ENCODE peak calls at places on chromosomes 2 and 18, in four cellular contexts. N, D, C and P are unnamed samples.

GRCh38 chr2:34096552-34097171 is 497.6 kb upstream of the FAM98A start:
- DNase-seq in N (peak), D (peak), C (peak), P (peak)

GRCh38 chr2:45755585-45756330 is 104.3 kb downstream of the PRKCE start:
- DNase-seq in N (no peak), D (no peak), C (no peak), P (no peak)

GRCh38 chr2:12300927-12301326 is 415.8 kb upstream of the TRIB2 start:
- DNase-seq in N (no peak), D (no peak), C (no peak), P (peak)

GRCh38 chr2:241205086-241205485 is 16.6 kb downstream of the ANO7 start:
- DNase-seq in N (no peak), D (no peak), C (no peak), P (no peak)

GRCh38 chr2:47534179-47534919 is 131.4 kb downstream of the MSH2 start:
- DNase-seq in N (no peak), D (peak), C (no peak), P (peak)

GRCh38 chr18:62863629-62864028 is 148.3 kb downstream of the PHLPP1 start:
- DNase-seq in N (no peak), D (peak), C (no peak), P (peak)

GRCh38 chr2:228548230-228548629 is 366.7 kb upstream of the SPHKAP start:
- DNase-seq in N (no peak), D (no peak), C (no peak), P (peak)

GRCh38 chr18:70555046-70555445 is 266.2 kb downstream of the SOCS6 start:
- DNase-seq in N (no peak), D (no peak), C (no peak), P (no peak)

GRCh38 chr18:48854780-48855179 is 96.0 kb downstream of the SMAD7 start:
- DNase-seq in N (no peak), D (no peak), C (no peak), P (no peak)

GRCh38 chr2:45331034-45331786 is 279.9 kb downstream of the SRBD1 start:
- DNase-seq in N (no peak), D (no peak), C (no peak), P (peak)

GRCh38 chr18:5238371-5238758 is 41.3 kb upstream of the AKAIN1 start:
- DNase-seq in N (peak), D (no peak), C (no peak), P (peak)

GRCh38 chr18:75074196-75075015 is 134.5 kb downstream of the PTGR3 start:
- DNase-seq in N (no peak), D (no peak), C (no peak), P (no peak)

GRCh38 chr2:183072177-183072576 is 6.4 kb upstream of the DUSP19 start:
- DNase-seq in N (no peak), D (no peak), C (no peak), P (no peak)

GRCh38 chr2:46825958-46826897 is 89.4 kb downstream of the MCFD2 start:
- DNase-seq in N (no peak), D (no peak), C (no peak), P (no peak)

GRCh38 chr2:27959496-27959895 is 69.0 kb downstream of the BABAM2 start:
- DNase-seq in N (no peak), D (peak), C (peak), P (peak)

GRCh38 chr2:8669157-8669852 is 12.6 kb upstream of the ID2 start:
- DNase-seq in N (no peak), D (no peak), C (no peak), P (no peak)

GRCh38 chr2:114724513-114724912 is 282.1 kb downstream of the DPP10 start:
- DNase-seq in N (no peak), D (no peak), C (no peak), P (no peak)

GRCh38 chr2:46779447-46779941 is 136.1 kb downstream of the MCFD2 start:
- DNase-seq in N (no peak), D (peak), C (no peak), P (peak)

GRCh38 chr2:47309472-47309951 is 93.4 kb upstream of the MSH2 start:
- DNase-seq in N (no peak), D (no peak), C (no peak), P (no peak)

GRCh38 chr2:74205113-74205512 is 6.7 kb downstream of the MTHFD2 start:
- DNase-seq in N (no peak), D (no peak), C (no peak), P (no peak)

GRCh38 chr18:48840491-48840877 is 110.3 kb downstream of the SMAD7 start:
- DNase-seq in N (no peak), D (no peak), C (no peak), P (no peak)

GRCh38 chr2:191612496-191612895 is 65.4 kb upstream of the NABP1 start:
- DNase-seq in N (no peak), D (peak), C (no peak), P (peak)

GRCh38 chr2:234136461-234136860 is 86.0 kb downstream of the SPP2 start:
- DNase-seq in N (peak), D (peak), C (no peak), P (peak)

GRCh38 chr2:30230479-30230854 is 867 bp upstream of the LBH start:
- DNase-seq in N (no peak), D (no peak), C (no peak), P (no peak)

GRCh38 chr2:146523218-146523617 is 1321.6 kb upstream of the ACVR2A start:
- DNase-seq in N (peak), D (no peak), C (peak), P (peak)

GRCh38 chr18:51275712-51276473 is 78.4 kb upstream of the MEX3C start:
- DNase-seq in N (peak), D (no peak), C (no peak), P (no peak)

GRCh38 chr18:37393945-37394609 is 171.5 kb downstream of the CELF4 start:
- DNase-seq in N (no peak), D (no peak), C (no peak), P (no peak)

GRCh38 chr2:84704505-84705244 is 176.2 kb downstream of the TRABD2A start:
- DNase-seq in N (no peak), D (no peak), C (no peak), P (no peak)

GRCh38 chr2:179082697-179083096 is 32.8 kb upstream of the CCDC141 start:
- DNase-seq in N (no peak), D (no peak), C (no peak), P (no peak)

GRCh38 chr2:54435827-54436226 is 20.3 kb upstream of the SPTBN1 start:
- DNase-seq in N (no peak), D (no peak), C (no peak), P (no peak)

GRCh38 chr2:79009388-79009787 is 16.1 kb upstream of the REG3G start:
- DNase-seq in N (no peak), D (no peak), C (no peak), P (no peak)

GRCh38 chr2:219571311-219572236 is at the start of gene OBSL1:
- DNase-seq in N (no peak), D (peak), C (peak), P (peak)

GRCh38 chr18:79117791-79118190 is 48.6 kb downstream of the ATP9B start:
- DNase-seq in N (no peak), D (no peak), C (no peak), P (no peak)